ENCODE peak calls at places on chromosomes 5 and 9, in ten cellular contexts. Q is right lobe of liver, A is uterus, Y is PC-3, Z is hepatocyte, B is OCI-LY7, I is mucosa of descending colon, C is right cardiac atrium, G is fibroblast of lung, O is esophagus squamous epithelium. X is an unnamed sample.

GRCh38 chr9:5800969-5801738 is 31.8 kb downstream of the ERMP1 start:
- DNase-seq in Q (no peak), A (no peak), Y (no peak), Z (peak; percentile 37), B (no peak), I (peak; percentile 41), C (no peak), G (no peak), O (no peak), X (no peak)

GRCh38 chr5:43305948-43306563 is 7.2 kb downstream of the HMGCS1 start:
- DNase-seq in Q (no peak), A (no peak), Y (peak; percentile 88), Z (peak; percentile 77), B (peak; percentile 74), I (peak; percentile 60), C (no peak), G (peak; percentile 87), O (no peak), X (no peak)

GRCh38 chr9:131289301-131290038 is at the start of gene PLPP7:
- DNase-seq in Q (no peak), A (peak; percentile 70), Y (no peak), Z (no peak), B (no peak), I (no peak), C (peak; percentile 86), G (peak; percentile 64), O (no peak), X (no peak)

GRCh38 chr5:127042593-127042992 is 12.2 kb upstream of the MARCHF3 start:
- DNase-seq in Q (no peak), A (no peak), Y (no peak), Z (no peak), B (peak; percentile 33), I (no peak), C (no peak), G (peak; percentile 53), O (no peak), X (no peak)

GRCh38 chr9:85662558-85662957 is 79.2 kb downstream of the AGTPBP1 start:
- DNase-seq in Q (no peak), A (no peak), Y (no peak), Z (no peak), B (no peak), I (no peak), C (no peak), G (no peak), O (no peak), X (no peak)

GRCh38 chr5:82147860-82148573 is 130.1 kb downstream of the RPS23 start:
- DNase-seq in Q (no peak), A (no peak), Y (no peak), Z (peak; percentile 28), B (no peak), I (no peak), C (no peak), G (peak; percentile 96), O (no peak), X (peak; percentile 44)

GRCh38 chr5:171366645-171367044 is 21.0 kb upstream of the NPM1 start:
- DNase-seq in Q (no peak), A (no peak), Y (no peak), Z (no peak), B (no peak), I (no peak), C (no peak), G (no peak), O (no peak), X (no peak)

GRCh38 chr5:114360362-114360761 is 1.5 kb upstream of the KCNN2 start:
- DNase-seq in Q (no peak), A (no peak), Y (no peak), Z (no peak), B (no peak), I (no peak), C (no peak), G (peak; percentile 9), O (no peak), X (no peak)

GRCh38 chr9:95901506-95901905 is 26.0 kb downstream of the ERCC6L2 start:
- DNase-seq in Q (no peak), A (no peak), Y (peak; percentile 65), Z (no peak), B (no peak), I (peak; percentile 43), C (no peak), G (no peak), O (no peak), X (peak; percentile 28)

GRCh38 chr5:56350595-56351170 is 117.6 kb upstream of the ANKRD55 start:
- DNase-seq in Q (peak; percentile 71), A (peak; percentile 77), Y (peak; percentile 89), Z (peak; percentile 85), B (no peak), I (peak; percentile 7), C (peak; percentile 80), G (peak; percentile 83), O (no peak), X (peak; percentile 94)

GRCh38 chr5:146699729-146700430 is 178.7 kb downstream of the PPP2R2B start:
- DNase-seq in Q (no peak), A (no peak), Y (no peak), Z (no peak), B (no peak), I (no peak), C (no peak), G (no peak), O (no peak), X (no peak)

GRCh38 chr9:16105576-16105975 is 552.7 kb downstream of the CCDC171 start:
- DNase-seq in Q (no peak), A (no peak), Y (no peak), Z (peak; percentile 48), B (no peak), I (no peak), C (no peak), G (peak; percentile 99), O (no peak), X (no peak)

GRCh38 chr9:89422151-89422918 is 75.6 kb downstream of the SEMA4D start:
- DNase-seq in Q (no peak), A (no peak), Y (peak; percentile 15), Z (no peak), B (no peak), I (no peak), C (no peak), G (no peak), O (no peak), X (peak; percentile 49)

GRCh38 chr5:146633273-146633672 is 117.3 kb upstream of the GPR151 start:
- DNase-seq in Q (peak; percentile 31), A (no peak), Y (no peak), Z (no peak), B (no peak), I (no peak), C (no peak), G (no peak), O (no peak), X (no peak)

GRCh38 chr9:107569171-107569570 is 79.6 kb upstream of the KLF4 start:
- DNase-seq in Q (peak; percentile 57), A (no peak), Y (peak; percentile 17), Z (no peak), B (no peak), I (peak; percentile 27), C (no peak), G (peak; percentile 46), O (no peak), X (no peak)

DNA sequence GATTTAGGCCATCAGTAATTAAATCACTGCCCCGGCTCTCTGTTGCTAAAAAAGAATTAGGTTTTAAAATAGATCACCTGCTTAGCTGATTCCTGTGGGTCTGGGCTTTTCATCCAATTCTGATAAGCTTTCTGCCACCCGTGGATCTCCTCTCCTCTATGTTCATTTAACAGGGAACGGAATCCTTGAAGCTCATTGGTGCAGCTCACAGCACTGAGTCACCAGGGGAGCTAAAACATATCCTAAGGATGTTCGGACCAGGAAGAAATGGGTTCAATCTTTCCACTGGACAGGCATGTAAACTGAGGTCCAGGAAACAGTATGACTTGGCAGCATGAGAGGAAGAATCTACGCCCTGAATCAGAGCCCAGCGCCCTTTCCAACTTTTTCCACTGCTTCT is 267.1 kb upstream of the GRIA1 start:
- DNase-seq in Q (no peak), A (no peak), Y (no peak), Z (no peak), B (no peak), I (no peak), C (no peak), G (no peak), O (no peak), X (no peak)
- H3K9me3 ChIP-seq in Q (no peaks in the 10 kb centered on the region), A (no peaks in the 10 kb centered on the region), Y (no peaks in the 10 kb centered on the region), Z (no peaks in the 10 kb centered on the region), B (no peaks in the 10 kb centered on the region), I (peaks cover 9% of the 10 kb centered on the region), C (no peaks in the 10 kb centered on the region), G (no peaks in the 10 kb centered on the region), O (peaks cover under 1% of the 10 kb centered on the region), X (no peaks in the 10 kb centered on the region)

GRCh38 chr5:3994635-3995034 is 399.0 kb downstream of the IRX1 start:
- DNase-seq in Q (no peak), A (no peak), Y (no peak), Z (no peak), B (no peak), I (no peak), C (no peak), G (no peak), O (no peak), X (no peak)
- H3K9me3 ChIP-seq in Q (no peaks in the 10 kb centered on the region), A (no peaks in the 10 kb centered on the region), Y (peaks cover 23% of the 10 kb centered on the region), Z (no peaks in the 10 kb centered on the region), B (no peaks in the 10 kb centered on the region), I (peaks cover 44% of the 10 kb centered on the region), C (no peaks in the 10 kb centered on the region), G (no peaks in the 10 kb centered on the region), O (peaks cover 7% of the 10 kb centered on the region), X (peaks cover 3% of the 10 kb centered on the region)

GRCh38 chr9:88420227-88420626 is 32.0 kb downstream of the SPIN1 start:
- DNase-seq in Q (peak; percentile 35), A (peak; percentile 36), Y (no peak), Z (peak; percentile 40), B (no peak), I (no peak), C (no peak), G (peak; percentile 5), O (no peak), X (no peak)

GRCh38 chr9:88418715-88419540 is 30.7 kb downstream of the SPIN1 start:
- DNase-seq in Q (no peak), A (no peak), Y (no peak), Z (peak; percentile 29), B (no peak), I (no peak), C (no peak), G (no peak), O (no peak), X (peak; percentile 76)

GRCh38 chr9:88414298-88414697 is 26.1 kb downstream of the SPIN1 start:
- DNase-seq in Q (no peak), A (no peak), Y (no peak), Z (no peak), B (no peak), I (no peak), C (no peak), G (no peak), O (no peak), X (no peak)

GRCh38 chr9:88421348-88421747 is 33.1 kb downstream of the SPIN1 start:
- DNase-seq in Q (no peak), A (no peak), Y (no peak), Z (no peak), B (no peak), I (no peak), C (no peak), G (no peak), O (no peak), X (no peak)

GRCh38 chr9:88418025-88418424 is 29.8 kb downstream of the SPIN1 start:
- DNase-seq in Q (no peak), A (no peak), Y (no peak), Z (no peak), B (no peak), I (no peak), C (no peak), G (no peak), O (no peak), X (no peak)
- H3K9me3 ChIP-seq in Q (peaks cover 9% of the 10 kb centered on the region), A (no peaks in the 10 kb centered on the region), Y (peaks cover 17% of the 10 kb centered on the region), Z (no peaks in the 10 kb centered on the region), B (peaks cover 40% of the 10 kb centered on the region), I (peaks cover 38% of the 10 kb centered on the region), C (peaks cover 3% of the 10 kb centered on the region), G (no peaks in the 10 kb centered on the region), O (peaks cover 53% of the 10 kb centered on the region), X (peaks cover 37% of the 10 kb centered on the region)

GRCh38 chr5:174570662-174571061 is 153.7 kb upstream of the MSX2 start:
- DNase-seq in Q (no peak), A (no peak), Y (no peak), Z (no peak), B (no peak), I (no peak), C (no peak), G (no peak), O (no peak), X (no peak)
- H3K9me3 ChIP-seq in Q (no peaks in the 10 kb centered on the region), A (no peaks in the 10 kb centered on the region), Y (no peaks in the 10 kb centered on the region), Z (no peaks in the 10 kb centered on the region), B (no peaks in the 10 kb centered on the region), I (no peaks in the 10 kb centered on the region), C (no peaks in the 10 kb centered on the region), G (no peaks in the 10 kb centered on the region), O (no peaks in the 10 kb centered on the region), X (no peaks in the 10 kb centered on the region)

X was measured in mammary epithelial cell.